ENCODE peak calls at places on chromosomes 4 and X, in seven cellular contexts. One of them, this sample, is unnamed.

GRCh38 chr4:24322517-24322916 is 261.8 kb downstream of the DHX15 start:
- DNase-seq in effector memory CD4-positive, alpha-beta T cell: no peak
- DNase-seq in GM23338: no peak
- DNase-seq in NCI-H2081: no peak
- DNase-seq in mesothelial cell of epicardium: no peak
- DNase-seq in amniotic stem cell: no peak
- DNase-seq in T-helper 2 cell: no peak
- DNase-seq in this sample: no peak

GRCh38 chr4:24477919-24478318 is 106.4 kb downstream of the DHX15 start:
- DNase-seq in effector memory CD4-positive, alpha-beta T cell: no peak
- DNase-seq in GM23338: peak; percentile 42
- DNase-seq in NCI-H2081: no peak
- DNase-seq in mesothelial cell of epicardium: no peak
- DNase-seq in amniotic stem cell: peak; percentile 25
- DNase-seq in T-helper 2 cell: no peak
- DNase-seq in this sample: no peak

GRCh38 chr4:1315838-1316536 is 26.3 kb downstream of the MAEA start:
- DNase-seq in effector memory CD4-positive, alpha-beta T cell: no peak
- DNase-seq in GM23338: no peak
- DNase-seq in NCI-H2081: no peak
- DNase-seq in mesothelial cell of epicardium: no peak
- DNase-seq in amniotic stem cell: no peak
- DNase-seq in T-helper 2 cell: no peak
- DNase-seq in this sample: no peak

GRCh38 chr4:169174247-169174646 is 96.5 kb downstream of the SH3RF1 start:
- DNase-seq in effector memory CD4-positive, alpha-beta T cell: no peak
- DNase-seq in GM23338: no peak
- DNase-seq in NCI-H2081: no peak
- DNase-seq in mesothelial cell of epicardium: no peak
- DNase-seq in amniotic stem cell: no peak
- DNase-seq in T-helper 2 cell: no peak
- DNase-seq in this sample: no peak

GRCh38 chrX:106619797-106620196 is 8.0 kb downstream of the RADX start:
- DNase-seq in effector memory CD4-positive, alpha-beta T cell: no peak
- DNase-seq in GM23338: peak; percentile 2
- DNase-seq in NCI-H2081: peak; percentile 15
- DNase-seq in mesothelial cell of epicardium: no peak
- DNase-seq in amniotic stem cell: no peak
- DNase-seq in T-helper 2 cell: no peak
- DNase-seq in this sample: no peak

GRCh38 chr4:76011018-76011670 is 3.8 kb upstream of the CXCL9 start:
- DNase-seq in effector memory CD4-positive, alpha-beta T cell: no peak
- DNase-seq in GM23338: no peak
- DNase-seq in NCI-H2081: no peak
- DNase-seq in mesothelial cell of epicardium: no peak
- DNase-seq in amniotic stem cell: no peak
- DNase-seq in T-helper 2 cell: no peak
- DNase-seq in this sample: no peak

GRCh38 chr4:105116616-105117319 is 29.9 kb upstream of the TET2 start:
- DNase-seq in effector memory CD4-positive, alpha-beta T cell: no peak
- DNase-seq in GM23338: no peak
- DNase-seq in NCI-H2081: no peak
- DNase-seq in mesothelial cell of epicardium: no peak
- DNase-seq in amniotic stem cell: no peak
- DNase-seq in T-helper 2 cell: no peak
- DNase-seq in this sample: no peak

GRCh38 chr4:73823756-73824155 is 12.7 kb upstream of the CXCL6 start:
- DNase-seq in effector memory CD4-positive, alpha-beta T cell: no peak
- DNase-seq in GM23338: no peak
- DNase-seq in NCI-H2081: no peak
- DNase-seq in mesothelial cell of epicardium: no peak
- DNase-seq in amniotic stem cell: no peak
- DNase-seq in T-helper 2 cell: no peak
- DNase-seq in this sample: no peak

GRCh38 chr4:6859543-6859942 is 50.1 kb upstream of the TBC1D14 start:
- DNase-seq in effector memory CD4-positive, alpha-beta T cell: no peak
- DNase-seq in GM23338: no peak
- DNase-seq in NCI-H2081: no peak
- DNase-seq in mesothelial cell of epicardium: no peak
- DNase-seq in amniotic stem cell: no peak
- DNase-seq in T-helper 2 cell: no peak
- DNase-seq in this sample: no peak

GRCh38 chrX:154712781-154713391 is 38.0 kb downstream of the GAB3 start:
- DNase-seq in effector memory CD4-positive, alpha-beta T cell: no peak
- DNase-seq in GM23338: no peak
- DNase-seq in NCI-H2081: no peak
- DNase-seq in mesothelial cell of epicardium: no peak
- DNase-seq in amniotic stem cell: no peak
- DNase-seq in T-helper 2 cell: no peak
- DNase-seq in this sample: no peak

GRCh38 chr4:150232029-150232428 is 153.8 kb downstream of the DCLK2 start:
- DNase-seq in effector memory CD4-positive, alpha-beta T cell: no peak
- DNase-seq in GM23338: no peak
- DNase-seq in NCI-H2081: peak; percentile 9
- DNase-seq in mesothelial cell of epicardium: no peak
- DNase-seq in amniotic stem cell: no peak
- DNase-seq in T-helper 2 cell: no peak
- DNase-seq in this sample: no peak

GRCh38 chr4:98469776-98470175 is 188.6 kb downstream of the TSPAN5 start:
- DNase-seq in effector memory CD4-positive, alpha-beta T cell: no peak
- DNase-seq in GM23338: no peak
- DNase-seq in NCI-H2081: no peak
- DNase-seq in mesothelial cell of epicardium: no peak
- DNase-seq in amniotic stem cell: no peak
- DNase-seq in T-helper 2 cell: no peak
- DNase-seq in this sample: no peak

GRCh38 chr4:147044241-147044640 is 98.6 kb upstream of the TTC29 start:
- DNase-seq in effector memory CD4-positive, alpha-beta T cell: no peak
- DNase-seq in GM23338: no peak
- DNase-seq in NCI-H2081: peak; percentile 58
- DNase-seq in mesothelial cell of epicardium: no peak
- DNase-seq in amniotic stem cell: no peak
- DNase-seq in T-helper 2 cell: no peak
- DNase-seq in this sample: no peak

GRCh38 chrX:135396109-135396508 is 25.6 kb upstream of the SMIM10L2A start:
- DNase-seq in effector memory CD4-positive, alpha-beta T cell: no peak
- DNase-seq in GM23338: no peak
- DNase-seq in NCI-H2081: no peak
- DNase-seq in mesothelial cell of epicardium: no peak
- DNase-seq in amniotic stem cell: no peak
- DNase-seq in T-helper 2 cell: no peak
- DNase-seq in this sample: no peak

GRCh38 chr4:993111-994029 is at the start of gene SLC26A1:
- DNase-seq in effector memory CD4-positive, alpha-beta T cell: no peak
- DNase-seq in GM23338: no peak
- DNase-seq in NCI-H2081: no peak
- DNase-seq in mesothelial cell of epicardium: no peak
- DNase-seq in amniotic stem cell: no peak
- DNase-seq in T-helper 2 cell: peak; percentile 8
- DNase-seq in this sample: no peak

GRCh38 chrX:17377047-17377692 is 2.2 kb downstream of the NHS start:
- DNase-seq in effector memory CD4-positive, alpha-beta T cell: no peak
- DNase-seq in GM23338: peak; percentile 60
- DNase-seq in NCI-H2081: peak; percentile 55
- DNase-seq in mesothelial cell of epicardium: no peak
- DNase-seq in amniotic stem cell: no peak
- DNase-seq in T-helper 2 cell: no peak
- DNase-seq in this sample: no peak

GRCh38 chr4:88599298-88599697 is 7.0 kb downstream of the HERC3 start:
- DNase-seq in effector memory CD4-positive, alpha-beta T cell: no peak
- DNase-seq in GM23338: no peak
- DNase-seq in NCI-H2081: no peak
- DNase-seq in mesothelial cell of epicardium: no peak
- DNase-seq in amniotic stem cell: no peak
- DNase-seq in T-helper 2 cell: no peak
- DNase-seq in this sample: no peak

GRCh38 chrX:4661771-4662170 is 948.3 kb upstream of the PRKX start:
- DNase-seq in effector memory CD4-positive, alpha-beta T cell: no peak
- DNase-seq in GM23338: no peak
- DNase-seq in NCI-H2081: no peak
- DNase-seq in mesothelial cell of epicardium: no peak
- DNase-seq in amniotic stem cell: no peak
- DNase-seq in T-helper 2 cell: no peak
- DNase-seq in this sample: no peak

GRCh38 chr4:184417802-184418511 is 56.4 kb downstream of the IRF2 start:
- DNase-seq in effector memory CD4-positive, alpha-beta T cell: no peak
- DNase-seq in GM23338: no peak
- DNase-seq in NCI-H2081: no peak
- DNase-seq in mesothelial cell of epicardium: no peak
- DNase-seq in amniotic stem cell: peak; percentile 59
- DNase-seq in T-helper 2 cell: no peak
- DNase-seq in this sample: no peak

GRCh38 chrX:39764441-39764914 is 333.3 kb downstream of the BCOR start:
- DNase-seq in effector memory CD4-positive, alpha-beta T cell: no peak
- DNase-seq in GM23338: no peak
- DNase-seq in NCI-H2081: peak; percentile 78
- DNase-seq in mesothelial cell of epicardium: no peak
- DNase-seq in amniotic stem cell: no peak
- DNase-seq in T-helper 2 cell: no peak
- DNase-seq in this sample: no peak

GRCh38 chr4:162782096-162782777 is 384.5 kb downstream of the NAF1 start:
- DNase-seq in effector memory CD4-positive, alpha-beta T cell: no peak
- DNase-seq in GM23338: no peak
- DNase-seq in NCI-H2081: no peak
- DNase-seq in mesothelial cell of epicardium: no peak
- DNase-seq in amniotic stem cell: no peak
- DNase-seq in T-helper 2 cell: no peak
- DNase-seq in this sample: no peak

GRCh38 chrX:39969826-39970569 is 127.8 kb downstream of the BCOR start:
- DNase-seq in effector memory CD4-positive, alpha-beta T cell: no peak
- DNase-seq in GM23338: no peak
- DNase-seq in NCI-H2081: no peak
- DNase-seq in mesothelial cell of epicardium: no peak
- DNase-seq in amniotic stem cell: no peak
- DNase-seq in T-helper 2 cell: no peak
- DNase-seq in this sample: no peak

GRCh38 chr4:139453041-139453370 is 915 bp upstream of the RAB33B start:
- DNase-seq in effector memory CD4-positive, alpha-beta T cell: peak; percentile 66
- DNase-seq in GM23338: peak; percentile 83
- DNase-seq in NCI-H2081: peak; percentile 75
- DNase-seq in mesothelial cell of epicardium: no peak
- DNase-seq in amniotic stem cell: peak; percentile 78
- DNase-seq in T-helper 2 cell: peak; percentile 35
- DNase-seq in this sample: no peak

GRCh38 chr4:120703908-120704307 is 218.6 kb downstream of the PRDM5 start:
- DNase-seq in effector memory CD4-positive, alpha-beta T cell: no peak
- DNase-seq in GM23338: no peak
- DNase-seq in NCI-H2081: no peak
- DNase-seq in mesothelial cell of epicardium: no peak
- DNase-seq in amniotic stem cell: no peak
- DNase-seq in T-helper 2 cell: no peak
- DNase-seq in this sample: no peak

GRCh38 chrX:48003367-48003757 is 427 bp downstream of the ZNF182 start:
- DNase-seq in effector memory CD4-positive, alpha-beta T cell: no peak
- DNase-seq in GM23338: no peak
- DNase-seq in NCI-H2081: no peak
- DNase-seq in mesothelial cell of epicardium: no peak
- DNase-seq in amniotic stem cell: no peak
- DNase-seq in T-helper 2 cell: no peak
- DNase-seq in this sample: no peak

GRCh38 chr4:101211146-101211553 is 136.2 kb downstream of the PPP3CA start:
- DNase-seq in effector memory CD4-positive, alpha-beta T cell: no peak
- DNase-seq in GM23338: peak; percentile 22
- DNase-seq in NCI-H2081: peak; percentile 23
- DNase-seq in mesothelial cell of epicardium: no peak
- DNase-seq in amniotic stem cell: no peak
- DNase-seq in T-helper 2 cell: no peak
- DNase-seq in this sample: no peak

GRCh38 chrX:95675794-95676193 is 1008.8 kb upstream of the DIAPH2 start:
- DNase-seq in effector memory CD4-positive, alpha-beta T cell: no peak
- DNase-seq in GM23338: no peak
- DNase-seq in NCI-H2081: no peak
- DNase-seq in mesothelial cell of epicardium: no peak
- DNase-seq in amniotic stem cell: no peak
- DNase-seq in T-helper 2 cell: no peak
- DNase-seq in this sample: no peak

GRCh38 chr4:24686866-24687672 is 102.7 kb upstream of the DHX15 start:
- DNase-seq in effector memory CD4-positive, alpha-beta T cell: no peak
- DNase-seq in GM23338: peak; percentile 78
- DNase-seq in NCI-H2081: no peak
- DNase-seq in mesothelial cell of epicardium: no peak
- DNase-seq in amniotic stem cell: no peak
- DNase-seq in T-helper 2 cell: no peak
- DNase-seq in this sample: no peak

GRCh38 chrX:40552768-40553167 is 28.0 kb upstream of the ATP6AP2 start:
- DNase-seq in effector memory CD4-positive, alpha-beta T cell: no peak
- DNase-seq in GM23338: no peak
- DNase-seq in NCI-H2081: no peak
- DNase-seq in mesothelial cell of epicardium: no peak
- DNase-seq in amniotic stem cell: no peak
- DNase-seq in T-helper 2 cell: no peak
- DNase-seq in this sample: no peak

GRCh38 chr4:21554510-21554909 is 394.1 kb downstream of the KCNIP4 start:
- DNase-seq in effector memory CD4-positive, alpha-beta T cell: no peak
- DNase-seq in GM23338: no peak
- DNase-seq in NCI-H2081: no peak
- DNase-seq in mesothelial cell of epicardium: no peak
- DNase-seq in amniotic stem cell: no peak
- DNase-seq in T-helper 2 cell: no peak
- DNase-seq in this sample: no peak

GRCh38 chr4:185741795-185742194 is 70.2 kb downstream of the SORBS2 start:
- DNase-seq in effector memory CD4-positive, alpha-beta T cell: no peak
- DNase-seq in GM23338: no peak
- DNase-seq in NCI-H2081: no peak
- DNase-seq in mesothelial cell of epicardium: no peak
- DNase-seq in amniotic stem cell: no peak
- DNase-seq in T-helper 2 cell: no peak
- DNase-seq in this sample: no peak

GRCh38 chr4:40956726-40957255 is 207.0 kb downstream of the NSUN7 start:
- DNase-seq in effector memory CD4-positive, alpha-beta T cell: no peak
- DNase-seq in GM23338: no peak
- DNase-seq in NCI-H2081: no peak
- DNase-seq in mesothelial cell of epicardium: no peak
- DNase-seq in amniotic stem cell: no peak
- DNase-seq in T-helper 2 cell: no peak
- DNase-seq in this sample: no peak

GRCh38 chr4:107988763-107989035 is 990 bp upstream of the HADH start:
- DNase-seq in effector memory CD4-positive, alpha-beta T cell: no peak
- DNase-seq in GM23338: peak; percentile 8
- DNase-seq in NCI-H2081: no peak
- DNase-seq in mesothelial cell of epicardium: no peak
- DNase-seq in amniotic stem cell: no peak
- DNase-seq in T-helper 2 cell: no peak
- DNase-seq in this sample: no peak

GRCh38 chrX:125003746-125004446 is 315.8 kb upstream of the TEX13C start:
- DNase-seq in effector memory CD4-positive, alpha-beta T cell: no peak
- DNase-seq in GM23338: no peak
- DNase-seq in NCI-H2081: no peak
- DNase-seq in mesothelial cell of epicardium: no peak
- DNase-seq in amniotic stem cell: no peak
- DNase-seq in T-helper 2 cell: no peak
- DNase-seq in this sample: no peak

GRCh38 chr4:169362607-169363006 is 91.9 kb upstream of the SH3RF1 start:
- DNase-seq in effector memory CD4-positive, alpha-beta T cell: no peak
- DNase-seq in GM23338: no peak
- DNase-seq in NCI-H2081: no peak
- DNase-seq in mesothelial cell of epicardium: no peak
- DNase-seq in amniotic stem cell: no peak
- DNase-seq in T-helper 2 cell: no peak
- DNase-seq in this sample: no peak

GRCh38 chr4:25370242-25370641 is 6.8 kb upstream of the ANAPC4 start:
- DNase-seq in effector memory CD4-positive, alpha-beta T cell: no peak
- DNase-seq in GM23338: peak; percentile 10
- DNase-seq in NCI-H2081: peak; percentile 69
- DNase-seq in mesothelial cell of epicardium: no peak
- DNase-seq in amniotic stem cell: no peak
- DNase-seq in T-helper 2 cell: no peak
- DNase-seq in this sample: no peak

GRCh38 chr4:38406243-38406642 is 257.8 kb upstream of the KLF3 start:
- DNase-seq in effector memory CD4-positive, alpha-beta T cell: no peak
- DNase-seq in GM23338: no peak
- DNase-seq in NCI-H2081: no peak
- DNase-seq in mesothelial cell of epicardium: no peak
- DNase-seq in amniotic stem cell: no peak
- DNase-seq in T-helper 2 cell: no peak
- DNase-seq in this sample: no peak

GRCh38 chr4:86376850-86377249 is 17.0 kb upstream of the MAPK10 start:
- DNase-seq in effector memory CD4-positive, alpha-beta T cell: no peak
- DNase-seq in GM23338: no peak
- DNase-seq in NCI-H2081: no peak
- DNase-seq in mesothelial cell of epicardium: no peak
- DNase-seq in amniotic stem cell: no peak
- DNase-seq in T-helper 2 cell: no peak
- DNase-seq in this sample: no peak

This sample was measured in frontal cortex.